ENCODE peak calls at places on chromosomes 3 and 15, in five cellular contexts. L is IMR-90, J is neuronal stem cell, K is mesendoderm, S is mesenchymal stem cell. E is an unnamed sample.

GRCh38 chr3:154430014-154430413 is at the start of gene GPR149:
- DNase-seq in L (no peak), J (no peak), K (peak; percentile 80), S (no peak), E (no peak)

GRCh38 chr3:9793161-9793781 is 389 bp downstream of the ARPC4 start:
- DNase-seq in L (peak; percentile 44), J (no peak), K (peak; percentile 58), S (peak; percentile 75), E (no peak)

GRCh38 chr15:74184582-74185091 is 11.1 kb downstream of the ISLR start:
- DNase-seq in L (no peak), J (no peak), K (no peak), S (no peak), E (no peak)

GRCh38 chr15:72235298-72235697 is 4.3 kb upstream of the PKM start:
- DNase-seq in L (no peak), J (no peak), K (no peak), S (no peak), E (no peak)

GRCh38 chr3:123448503-123449091 is at the start of gene ADCY5:
- DNase-seq in L (no peak), J (peak; percentile 18), K (peak; percentile 50), S (peak; percentile 5), E (peak; percentile 76)

GRCh38 chr3:126304704-126305103 is 52.5 kb downstream of the KLF15 start:
- DNase-seq in L (peak; percentile 84), J (no peak), K (no peak), S (no peak), E (no peak)

GRCh38 chr15:29133791-29134190 is 135.8 kb downstream of the NSMCE3 start:
- DNase-seq in L (no peak), J (no peak), K (no peak), S (no peak), E (no peak)

GRCh38 chr15:51401872-51402517 is 60.5 kb downstream of the GLDN start:
- DNase-seq in L (peak; percentile 26), J (peak; percentile 39), K (peak; percentile 80), S (peak; percentile 58), E (peak; percentile 86)

GRCh38 chr3:114409291-114409690 is 115.5 kb downstream of the TIGIT start:
- DNase-seq in L (no peak), J (no peak), K (no peak), S (no peak), E (no peak)

GRCh38 chr3:195892355-195893120 is 15.8 kb downstream of the TNK2 start:
- DNase-seq in L (peak; percentile 71), J (peak; percentile 36), K (no peak), S (peak; percentile 81), E (no peak)

GRCh38 chr15:99719096-99719541 is 14.1 kb downstream of the LYSMD4 start:
- DNase-seq in L (peak; percentile 87), J (no peak), K (no peak), S (peak; percentile 84), E (no peak)

GRCh38 chr3:36991923-36992805 is 767 bp downstream of the EPM2AIP1 start:
- DNase-seq in L (peak; percentile 74), J (no peak), K (no peak), S (peak; percentile 79), E (no peak)

GRCh38 chr3:127717357-127718243 is 44.8 kb downstream of the ABTB1 start:
- DNase-seq in L (no peak), J (no peak), K (no peak), S (no peak), E (no peak)

GRCh38 chr3:124701687-124702086 is 28.6 kb upstream of the UMPS start:
- DNase-seq in L (peak; percentile 79), J (no peak), K (no peak), S (peak; percentile 52), E (no peak)

GRCh38 chr3:152471814-152472605 is 203.3 kb downstream of the MBNL1 start:
- DNase-seq in L (peak; percentile 54), J (peak; percentile 41), K (peak; percentile 71), S (peak; percentile 59), E (no peak)

GRCh38 chr3:5187920-5188418 is 462 bp downstream of the EDEM1 start:
- DNase-seq in L (peak; percentile 24), J (no peak), K (peak; percentile 65), S (peak; percentile 47), E (no peak)

GRCh38 chr3:57596495-57597239 is 477 bp downstream of the ARF4 start:
- DNase-seq in L (peak; percentile 91), J (peak; percentile 75), K (peak; percentile 83), S (peak; percentile 93), E (peak; percentile 15)

GRCh38 chr15:83565553-83566159 is 88.3 kb upstream of the ADAMTSL3 start:
- DNase-seq in L (peak; percentile 19), J (peak; percentile 56), K (peak; percentile 69), S (peak; percentile 34), E (no peak)

GRCh38 chr3:122468896-122469533 is 45.7 kb downstream of the KPNA1 start:
- DNase-seq in L (no peak), J (no peak), K (peak; percentile 84), S (no peak), E (peak; percentile 3)

GRCh38 chr15:98647026-98647773 is 1.1 kb upstream of the IGF1R start:
- DNase-seq in L (peak; percentile 43), J (peak; percentile 88), K (peak; percentile 87), S (peak; percentile 67), E (peak; percentile 90)

GRCh38 chr3:5002174-5002870 is 23.1 kb downstream of the BHLHE40 start:
- DNase-seq in L (no peak), J (no peak), K (peak; percentile 96), S (peak; percentile 90), E (no peak)

GRCh38 chr3:141388823-141389617 is 20.7 kb downstream of the ZBTB38 start:
- DNase-seq in L (no peak), J (no peak), K (no peak), S (no peak), E (no peak)

GRCh38 chr3:102078864-102079808 is 229.8 kb downstream of the NFKBIZ start:
- DNase-seq in L (no peak), J (no peak), K (peak; percentile 40), S (no peak), E (no peak)

GRCh38 chr3:78741066-78741645 is 1026.6 kb downstream of the ROBO1 start:
- DNase-seq in L (no peak), J (no peak), K (no peak), S (no peak), E (no peak)

GRCh38 chr15:39936187-39936586 is 2.3 kb downstream of the EIF2AK4 start:
- DNase-seq in L (peak; percentile 64), J (no peak), K (no peak), S (peak; percentile 41), E (no peak)

GRCh38 chr3:133572158-133573053 is 1.1 kb upstream of the CDV3 start:
- DNase-seq in L (peak; percentile 53), J (no peak), K (peak; percentile 47), S (peak; percentile 66), E (no peak)

GRCh38 chr3:74352166-74352565 is 262.3 kb downstream of the CNTN3 start:
- DNase-seq in L (no peak), J (no peak), K (no peak), S (no peak), E (no peak)

GRCh38 chr3:111278961-111279360 is 207.3 kb downstream of the NECTIN3 start:
- DNase-seq in L (no peak), J (no peak), K (no peak), S (no peak), E (no peak)

GRCh38 chr3:74119221-74119620 is 494.5 kb upstream of the PDZRN3 start:
- DNase-seq in L (no peak), J (no peak), K (no peak), S (peak; percentile 47), E (no peak)

GRCh38 chr3:127799476-127800222 is 22.7 kb downstream of the MGLL start:
- DNase-seq in L (peak; percentile 97), J (no peak), K (no peak), S (peak; percentile 86), E (no peak)

GRCh38 chr3:43814461-43814860 is 123.7 kb downstream of the ABHD5 start:
- DNase-seq in L (no peak), J (no peak), K (no peak), S (no peak), E (no peak)
- H3K23ac ChIP-seq in L (no peak overlapping the region), J (no peak overlapping the region), K (no peak overlapping the region), S (no peak overlapping the region), E (no peak overlapping the region)

GRCh38 chr3:185936814-185937688 is 763 bp downstream of the TRA2B start:
- DNase-seq in L (peak; percentile 83), J (peak; percentile 81), K (peak; percentile 92), S (peak; percentile 89), E (peak; percentile 87)

GRCh38 chr3:185934726-185935464 is 2.9 kb downstream of the TRA2B start:
- DNase-seq in L (peak; percentile 55), J (no peak), K (no peak), S (no peak), E (no peak)

GRCh38 chr3:185939721-185940120 is 1.9 kb upstream of the TRA2B start:
- DNase-seq in L (no peak), J (no peak), K (no peak), S (no peak), E (no peak)

GRCh38 chr3:185935465-185936263 is 2.1 kb downstream of the TRA2B start:
- DNase-seq in L (peak; percentile 37), J (no peak), K (peak; percentile 45), S (no peak), E (no peak)

GRCh38 chr3:185937689-185938374 is at the start of gene TRA2B:
- DNase-seq in L (peak; percentile 97), J (peak; percentile 95), K (peak; percentile 99), S (peak; percentile 98), E (peak; percentile 96)
- H3K23ac ChIP-seq in L (peak within 1 kb of the TSS; percentile 99), J (peak within 1 kb of the TSS; percentile 100), K (peak within 1 kb of the TSS; percentile 99), S (no peak within 1 kb of the TSS), E (no peak within 1 kb of the TSS)

DNA sequence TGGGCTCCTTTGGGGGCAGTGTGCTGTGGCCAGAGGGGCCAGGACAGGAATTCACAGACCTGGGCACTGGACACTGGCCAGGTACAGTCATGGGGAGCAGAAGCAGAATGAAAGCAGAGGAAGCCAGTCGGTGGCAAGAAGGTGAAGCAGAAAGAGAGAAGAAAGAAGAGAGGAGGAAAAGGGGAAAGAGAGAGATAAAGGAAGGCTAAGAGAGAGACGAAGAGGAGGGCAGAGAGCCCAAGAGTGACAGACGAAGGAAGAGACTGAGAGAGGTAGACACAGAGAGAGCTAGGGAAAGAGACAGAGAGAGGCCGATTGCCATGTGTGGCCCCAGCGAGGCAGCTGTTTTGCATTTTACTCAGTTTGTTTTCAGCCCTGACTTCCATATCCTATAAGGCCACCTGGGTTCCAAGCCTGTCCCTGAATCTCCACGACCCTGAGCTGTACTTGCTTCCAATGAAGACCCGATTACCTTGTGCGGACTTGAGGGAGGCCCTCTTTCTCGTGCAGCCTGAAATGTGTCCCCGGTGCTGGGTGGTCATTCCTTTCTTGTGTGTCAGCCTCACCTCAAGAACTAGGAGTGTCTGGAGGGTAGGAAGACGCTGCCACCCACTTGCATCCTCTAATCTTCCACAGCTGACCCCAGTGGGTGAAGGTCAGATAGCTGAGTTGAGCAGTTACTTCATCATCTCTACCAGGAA is 73.9 kb downstream of the LSM3 start:
- DNase-seq in L (peak; percentile 14), J (no peak), K (no peak), S (no peak), E (no peak)
- H3K23ac ChIP-seq in L (peak overlapping the region; percentile 15), J (no peak overlapping the region), K (no peak overlapping the region), S (no peak overlapping the region), E (no peak overlapping the region)

GRCh38 chr15:25802285-25802830 is 60.8 kb downstream of the ATP10A start:
- DNase-seq in L (no peak), J (no peak), K (no peak), S (no peak), E (no peak)

GRCh38 chr15:25798207-25798931 is 64.8 kb downstream of the ATP10A start:
- DNase-seq in L (peak; percentile 54), J (no peak), K (no peak), S (no peak), E (no peak)

GRCh38 chr15:25800761-25801515 is 62.2 kb downstream of the ATP10A start:
- DNase-seq in L (no peak), J (no peak), K (no peak), S (no peak), E (peak; percentile 16)

GRCh38 chr15:25801586-25802284 is 61.4 kb downstream of the ATP10A start:
- DNase-seq in L (no peak), J (no peak), K (no peak), S (no peak), E (peak; percentile 31)

GRCh38 chr15:25799906-25800700 is 63.0 kb downstream of the ATP10A start:
- DNase-seq in L (no peak), J (no peak), K (no peak), S (no peak), E (peak; percentile 44)
- H3K23ac ChIP-seq in L (no peak overlapping the region), J (peak overlapping the region; percentile 87), K (no peak overlapping the region), S (no peak overlapping the region), E (no peak overlapping the region)

E was measured in H1.